ENCODE peak calls at places on chromosomes 16 and 17, in five cellular contexts. One of them, this sample, is unnamed.

GRCh38 chr17:77428901-77429734 is 288.3 kb downstream of the SEC14L1 start:
- DNase-seq in heart left ventricle: no peak
- DNase-seq in GM12878: no peak
- DNase-seq in IMR-90: no peak
- DNase-seq in gastrocnemius medialis: no peak
- DNase-seq in this sample: peak

GRCh38 chr16:88392111-88392510 is 9.4 kb downstream of the ZNF469 start:
- DNase-seq in GM12878: no peak
- DNase-seq in heart left ventricle: no peak
- DNase-seq in gastrocnemius medialis: no peak
- DNase-seq in IMR-90: no peak
- DNase-seq in this sample: no peak

GRCh38 chr17:71180801-71181385 is 939.9 kb upstream of the SOX9 start:
- DNase-seq in GM12878: no peak
- DNase-seq in IMR-90: peak
- DNase-seq in heart left ventricle: no peak
- DNase-seq in gastrocnemius medialis: no peak
- DNase-seq in this sample: no peak

GRCh38 chr16:85391769-85392583 is 221.1 kb upstream of the GSE1 start:
- DNase-seq in gastrocnemius medialis: no peak
- DNase-seq in IMR-90: peak
- DNase-seq in GM12878: no peak
- DNase-seq in heart left ventricle: no peak
- DNase-seq in this sample: no peak

GRCh38 chr17:36534881-36535668 is at the start of gene PIGW:
- DNase-seq in IMR-90: peak
- DNase-seq in gastrocnemius medialis: peak
- DNase-seq in heart left ventricle: peak
- DNase-seq in GM12878: peak
- DNase-seq in this sample: peak

GRCh38 chr17:50076591-50077235 is 18.4 kb upstream of the PDK2 start:
- DNase-seq in GM12878: no peak
- DNase-seq in gastrocnemius medialis: no peak
- DNase-seq in heart left ventricle: no peak
- DNase-seq in IMR-90: no peak
- DNase-seq in this sample: peak

GRCh38 chr17:29102741-29103181 is 59.8 kb downstream of the PIPOX start:
- DNase-seq in IMR-90: no peak
- DNase-seq in heart left ventricle: no peak
- DNase-seq in gastrocnemius medialis: no peak
- DNase-seq in GM12878: no peak
- DNase-seq in this sample: no peak

GRCh38 chr16:89160977-89161701 is 10.4 kb upstream of the CDH15 start:
- DNase-seq in IMR-90: no peak
- DNase-seq in GM12878: no peak
- DNase-seq in gastrocnemius medialis: no peak
- DNase-seq in heart left ventricle: no peak
- DNase-seq in this sample: no peak

GRCh38 chr16:88552166-88552565 is 18.0 kb upstream of the ZC3H18 start:
- DNase-seq in GM12878: no peak
- DNase-seq in heart left ventricle: no peak
- DNase-seq in IMR-90: no peak
- DNase-seq in gastrocnemius medialis: no peak
- DNase-seq in this sample: no peak

GRCh38 chr16:67806428-67807147 is at the start of the genes RANBP10 and TSNAXIP1:
- DNase-seq in IMR-90: peak
- DNase-seq in gastrocnemius medialis: peak
- DNase-seq in GM12878: peak
- DNase-seq in heart left ventricle: peak
- DNase-seq in this sample: peak
- TF ChIP-seq CTCF in IMR-90: no peak
- TF ChIP-seq CTCF in gastrocnemius medialis: no peak
- TF ChIP-seq CTCF in GM12878: no peak
- TF ChIP-seq CTCF in heart left ventricle: no peak
- TF ChIP-seq CTCF in this sample: no peak

GRCh38 chr16:31193874-31194273 is 8.7 kb downstream of the PYCARD start:
- DNase-seq in GM12878: no peak
- DNase-seq in IMR-90: no peak
- DNase-seq in gastrocnemius medialis: no peak
- DNase-seq in heart left ventricle: no peak
- DNase-seq in this sample: no peak
- H3K27ac ChIP-seq in GM12878: no peak
- H3K27ac ChIP-seq in IMR-90: no peak
- H3K27ac ChIP-seq in gastrocnemius medialis: no peak
- H3K27ac ChIP-seq in heart left ventricle: no peak
- H3K27ac ChIP-seq in this sample: no peak

GRCh38 chr17:57130708-57131461 is 45.8 kb downstream of the AKAP1 start:
- DNase-seq in IMR-90: peak
- DNase-seq in GM12878: peak
- DNase-seq in gastrocnemius medialis: peak
- DNase-seq in heart left ventricle: peak
- DNase-seq in this sample: peak
- H3K4me3 ChIP-seq in IMR-90: peak
- H3K4me3 ChIP-seq in GM12878: no peak
- H3K4me3 ChIP-seq in gastrocnemius medialis: no peak
- H3K4me3 ChIP-seq in heart left ventricle: peak
- H3K4me3 ChIP-seq in this sample: peak

GRCh38 chr16:50368410-50369132 is at the start of gene BRD7:
- DNase-seq in heart left ventricle: peak
- DNase-seq in GM12878: no peak
- DNase-seq in IMR-90: peak
- DNase-seq in gastrocnemius medialis: peak
- DNase-seq in this sample: peak
- TF ChIP-seq CTCF in heart left ventricle: no peak
- TF ChIP-seq CTCF in GM12878: peak
- TF ChIP-seq CTCF in IMR-90: peak
- TF ChIP-seq CTCF in gastrocnemius medialis: peak
- TF ChIP-seq CTCF in this sample: peak

GRCh38 chr17:46770818-46771600 is 47.5 kb downstream of the WNT3 start:
- DNase-seq in GM12878: no peak
- DNase-seq in IMR-90: peak
- DNase-seq in heart left ventricle: peak
- DNase-seq in gastrocnemius medialis: no peak
- DNase-seq in this sample: peak

GRCh38 chr17:46770439-46770817 is 48.1 kb downstream of the WNT3 start:
- DNase-seq in gastrocnemius medialis: no peak
- DNase-seq in IMR-90: no peak
- DNase-seq in heart left ventricle: no peak
- DNase-seq in GM12878: no peak
- DNase-seq in this sample: no peak

GRCh38 chr17:46772013-46772878 is 46.2 kb downstream of the WNT3 start:
- DNase-seq in heart left ventricle: no peak
- DNase-seq in GM12878: no peak
- DNase-seq in gastrocnemius medialis: no peak
- DNase-seq in IMR-90: no peak
- DNase-seq in this sample: no peak

GRCh38 chr17:46772879-46773620 is 45.4 kb downstream of the WNT3 start:
- DNase-seq in heart left ventricle: no peak
- DNase-seq in GM12878: no peak
- DNase-seq in gastrocnemius medialis: no peak
- DNase-seq in IMR-90: no peak
- DNase-seq in this sample: no peak

DNA sequence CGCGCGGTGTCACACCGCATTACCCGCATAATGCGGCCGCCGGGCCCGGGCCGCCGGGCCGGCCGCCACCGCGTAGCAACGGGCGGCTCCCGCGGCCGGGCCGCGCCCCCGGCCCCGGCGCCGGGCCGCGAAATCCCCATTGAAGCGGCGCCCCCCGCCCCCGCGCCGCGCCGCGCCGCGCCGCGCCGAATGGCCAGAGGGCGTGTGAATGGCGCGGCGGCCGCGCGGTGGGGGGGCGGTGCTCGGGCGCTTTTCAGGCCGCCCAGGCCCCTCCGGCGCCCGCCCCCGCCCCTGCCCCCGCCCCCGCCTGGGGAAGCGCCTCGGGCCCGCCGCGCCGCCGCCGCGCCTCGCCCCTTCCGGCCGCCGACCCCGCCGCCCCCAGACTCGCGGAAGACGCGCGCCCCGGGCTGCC is 46.9 kb downstream of the WNT3 start:
- DNase-seq in heart left ventricle: no peak
- DNase-seq in GM12878: no peak
- DNase-seq in gastrocnemius medialis: no peak
- DNase-seq in IMR-90: no peak
- DNase-seq in this sample: peak
- H3K27ac ChIP-seq in heart left ventricle: no peak
- H3K27ac ChIP-seq in GM12878: no peak
- H3K27ac ChIP-seq in gastrocnemius medialis: no peak
- H3K27ac ChIP-seq in IMR-90: no peak
- H3K27ac ChIP-seq in this sample: peak

GRCh38 chr17:61723914-61724313 is 132.9 kb upstream of the NACA2 start:
- DNase-seq in gastrocnemius medialis: no peak
- DNase-seq in GM12878: no peak
- DNase-seq in heart left ventricle: no peak
- DNase-seq in IMR-90: no peak
- DNase-seq in this sample: no peak

GRCh38 chr17:61723183-61723582 is 132.2 kb upstream of the NACA2 start:
- DNase-seq in GM12878: no peak
- DNase-seq in heart left ventricle: no peak
- DNase-seq in gastrocnemius medialis: no peak
- DNase-seq in IMR-90: no peak
- DNase-seq in this sample: no peak

GRCh38 chr17:61720016-61720795 is 129.2 kb upstream of the NACA2 start:
- DNase-seq in gastrocnemius medialis: no peak
- DNase-seq in GM12878: no peak
- DNase-seq in heart left ventricle: no peak
- DNase-seq in IMR-90: peak
- DNase-seq in this sample: no peak

GRCh38 chr17:61724777-61725176 is 133.8 kb upstream of the NACA2 start:
- DNase-seq in GM12878: no peak
- DNase-seq in gastrocnemius medialis: no peak
- DNase-seq in IMR-90: peak
- DNase-seq in heart left ventricle: no peak
- DNase-seq in this sample: no peak

DNA sequence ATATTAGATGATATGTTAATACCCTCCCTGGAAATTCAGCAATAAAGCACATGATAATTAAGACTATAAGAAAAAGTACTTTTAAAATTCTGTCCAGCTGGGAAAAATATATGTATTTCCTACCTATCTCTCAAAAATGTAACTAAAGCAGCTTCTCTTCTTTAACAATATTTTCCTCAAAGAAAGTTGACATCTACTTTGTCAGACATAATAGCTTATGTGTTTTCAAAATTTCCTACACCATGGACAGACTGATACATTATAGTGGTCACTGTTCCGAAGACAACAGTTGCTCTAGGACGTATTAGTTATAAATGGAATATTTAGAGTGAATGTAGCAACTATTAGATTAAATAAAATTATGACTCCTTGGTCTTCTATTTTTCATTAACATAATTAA is 131.4 kb upstream of the NACA2 start:
- DNase-seq in gastrocnemius medialis: no peak
- DNase-seq in IMR-90: no peak
- DNase-seq in heart left ventricle: no peak
- DNase-seq in GM12878: no peak
- DNase-seq in this sample: no peak
- H3K4me3 ChIP-seq in gastrocnemius medialis: no peak
- H3K4me3 ChIP-seq in IMR-90: no peak
- H3K4me3 ChIP-seq in heart left ventricle: no peak
- H3K4me3 ChIP-seq in GM12878: no peak
- H3K4me3 ChIP-seq in this sample: no peak

GRCh38 chr17:2777242-2777867 is 18.9 kb upstream of the RAP1GAP2 start:
- DNase-seq in gastrocnemius medialis: no peak
- DNase-seq in GM12878: no peak
- DNase-seq in IMR-90: no peak
- DNase-seq in heart left ventricle: no peak
- DNase-seq in this sample: no peak
- TF ChIP-seq CTCF in gastrocnemius medialis: no peak
- TF ChIP-seq CTCF in GM12878: no peak
- TF ChIP-seq CTCF in IMR-90: no peak
- TF ChIP-seq CTCF in heart left ventricle: no peak
- TF ChIP-seq CTCF in this sample: no peak

This sample was measured in WERI-Rb-1.